ENCODE peak calls at places on chromosomes 3 and 15, in ten cellular contexts. One of them, this sample, is unnamed.

GRCh38 chr3:4776980-4777581 is 202.2 kb upstream of the BHLHE40 start:
- DNase-seq in stomach: no peak
- DNase-seq in HCT116: no peak
- DNase-seq in BJ: no peak
- DNase-seq in dorsolateral prefrontal cortex: no peak
- DNase-seq in psoas muscle: no peak
- DNase-seq in BE2C: no peak
- DNase-seq in HAP-1: no peak
- DNase-seq in CD8-positive, alpha-beta memory T cell: no peak
- DNase-seq in uterus: no peak
- DNase-seq in this sample: no peak

GRCh38 chr15:26686547-26687187 is 86.2 kb downstream of the GABRB3 start:
- DNase-seq in stomach: no peak
- DNase-seq in HCT116: no peak
- DNase-seq in BJ: no peak
- DNase-seq in dorsolateral prefrontal cortex: no peak
- DNase-seq in psoas muscle: no peak
- DNase-seq in BE2C: no peak
- DNase-seq in HAP-1: no peak
- DNase-seq in CD8-positive, alpha-beta memory T cell: no peak
- DNase-seq in uterus: no peak
- DNase-seq in this sample: no peak

GRCh38 chr3:149621218-149622005 is 36.4 kb downstream of the WWTR1 start:
- DNase-seq in stomach: no peak
- DNase-seq in HCT116: no peak
- DNase-seq in BJ: peak; percentile 78
- DNase-seq in dorsolateral prefrontal cortex: no peak
- DNase-seq in psoas muscle: no peak
- DNase-seq in BE2C: no peak
- DNase-seq in HAP-1: no peak
- DNase-seq in CD8-positive, alpha-beta memory T cell: no peak
- DNase-seq in uterus: no peak
- DNase-seq in this sample: peak; percentile 90

GRCh38 chr15:99928429-99928981 is 195.3 kb upstream of the LYSMD4 start:
- DNase-seq in stomach: peak; percentile 86
- DNase-seq in HCT116: peak; percentile 42
- DNase-seq in BJ: no peak
- DNase-seq in dorsolateral prefrontal cortex: peak; percentile 77
- DNase-seq in psoas muscle: peak; percentile 93
- DNase-seq in BE2C: peak; percentile 75
- DNase-seq in HAP-1: no peak
- DNase-seq in CD8-positive, alpha-beta memory T cell: peak; percentile 88
- DNase-seq in uterus: peak; percentile 74
- DNase-seq in this sample: peak; percentile 51

GRCh38 chr15:84915011-84915958 is 30.8 kb downstream of the SLC28A1 start:
- DNase-seq in stomach: peak; percentile 30
- DNase-seq in HCT116: peak; percentile 81
- DNase-seq in BJ: peak; percentile 81
- DNase-seq in dorsolateral prefrontal cortex: no peak
- DNase-seq in psoas muscle: peak; percentile 87
- DNase-seq in BE2C: peak; percentile 98
- DNase-seq in HAP-1: no peak
- DNase-seq in CD8-positive, alpha-beta memory T cell: no peak
- DNase-seq in uterus: peak; percentile 82
- DNase-seq in this sample: peak; percentile 94

GRCh38 chr15:44308415-44308814 is 19.9 kb downstream of the GOLM2 start:
- DNase-seq in stomach: no peak
- DNase-seq in HCT116: no peak
- DNase-seq in BJ: no peak
- DNase-seq in dorsolateral prefrontal cortex: no peak
- DNase-seq in psoas muscle: no peak
- DNase-seq in BE2C: no peak
- DNase-seq in HAP-1: no peak
- DNase-seq in CD8-positive, alpha-beta memory T cell: no peak
- DNase-seq in uterus: no peak
- DNase-seq in this sample: no peak

GRCh38 chr3:46017720-46018119 is 9.6 kb downstream of the XCR1 start:
- DNase-seq in stomach: no peak
- DNase-seq in HCT116: no peak
- DNase-seq in BJ: no peak
- DNase-seq in dorsolateral prefrontal cortex: no peak
- DNase-seq in psoas muscle: no peak
- DNase-seq in BE2C: no peak
- DNase-seq in HAP-1: no peak
- DNase-seq in CD8-positive, alpha-beta memory T cell: no peak
- DNase-seq in uterus: no peak
- DNase-seq in this sample: no peak

GRCh38 chr3:178699810-178700209 is 163.6 kb downstream of the KCNMB2 start:
- DNase-seq in stomach: no peak
- DNase-seq in HCT116: no peak
- DNase-seq in BJ: no peak
- DNase-seq in dorsolateral prefrontal cortex: no peak
- DNase-seq in psoas muscle: no peak
- DNase-seq in BE2C: no peak
- DNase-seq in HAP-1: no peak
- DNase-seq in CD8-positive, alpha-beta memory T cell: no peak
- DNase-seq in uterus: no peak
- DNase-seq in this sample: peak; percentile 35

GRCh38 chr3:12993623-12994356 is 79.4 kb downstream of the IQSEC1 start:
- DNase-seq in stomach: peak; percentile 46
- DNase-seq in HCT116: no peak
- DNase-seq in BJ: no peak
- DNase-seq in dorsolateral prefrontal cortex: no peak
- DNase-seq in psoas muscle: peak; percentile 74
- DNase-seq in BE2C: peak; percentile 25
- DNase-seq in HAP-1: peak; percentile 18
- DNase-seq in CD8-positive, alpha-beta memory T cell: no peak
- DNase-seq in uterus: peak; percentile 39
- DNase-seq in this sample: no peak

GRCh38 chr3:54321515-54321914 is 199.2 kb downstream of the CACNA2D3 start:
- DNase-seq in stomach: no peak
- DNase-seq in HCT116: no peak
- DNase-seq in BJ: no peak
- DNase-seq in dorsolateral prefrontal cortex: no peak
- DNase-seq in psoas muscle: no peak
- DNase-seq in BE2C: no peak
- DNase-seq in HAP-1: peak; percentile 27
- DNase-seq in CD8-positive, alpha-beta memory T cell: no peak
- DNase-seq in uterus: no peak
- DNase-seq in this sample: no peak

GRCh38 chr3:53534996-53535395 is 40.6 kb downstream of the CACNA1D start:
- DNase-seq in stomach: no peak
- DNase-seq in HCT116: no peak
- DNase-seq in BJ: no peak
- DNase-seq in dorsolateral prefrontal cortex: no peak
- DNase-seq in psoas muscle: no peak
- DNase-seq in BE2C: no peak
- DNase-seq in HAP-1: no peak
- DNase-seq in CD8-positive, alpha-beta memory T cell: no peak
- DNase-seq in uterus: no peak
- DNase-seq in this sample: no peak

GRCh38 chr3:183172051-183172639 is 9.6 kb upstream of the LAMP3 start:
- DNase-seq in stomach: no peak
- DNase-seq in HCT116: no peak
- DNase-seq in BJ: no peak
- DNase-seq in dorsolateral prefrontal cortex: no peak
- DNase-seq in psoas muscle: no peak
- DNase-seq in BE2C: no peak
- DNase-seq in HAP-1: peak; percentile 6
- DNase-seq in CD8-positive, alpha-beta memory T cell: no peak
- DNase-seq in uterus: no peak
- DNase-seq in this sample: no peak

GRCh38 chr3:64030741-64031140 is 7.4 kb upstream of the PSMD6 start:
- DNase-seq in stomach: peak; percentile 77
- DNase-seq in HCT116: peak; percentile 71
- DNase-seq in BJ: no peak
- DNase-seq in dorsolateral prefrontal cortex: peak; percentile 80
- DNase-seq in psoas muscle: peak; percentile 80
- DNase-seq in BE2C: peak; percentile 82
- DNase-seq in HAP-1: peak; percentile 77
- DNase-seq in CD8-positive, alpha-beta memory T cell: peak; percentile 69
- DNase-seq in uterus: peak; percentile 79
- DNase-seq in this sample: peak; percentile 35

GRCh38 chr3:188607810-188608209 is 453.9 kb downstream of the LPP start:
- DNase-seq in stomach: no peak
- DNase-seq in HCT116: no peak
- DNase-seq in BJ: no peak
- DNase-seq in dorsolateral prefrontal cortex: no peak
- DNase-seq in psoas muscle: no peak
- DNase-seq in BE2C: no peak
- DNase-seq in HAP-1: no peak
- DNase-seq in CD8-positive, alpha-beta memory T cell: no peak
- DNase-seq in uterus: no peak
- DNase-seq in this sample: no peak

GRCh38 chr15:38669160-38669505 is 104.5 kb upstream of the RASGRP1 start:
- DNase-seq in stomach: no peak
- DNase-seq in HCT116: no peak
- DNase-seq in BJ: no peak
- DNase-seq in dorsolateral prefrontal cortex: no peak
- DNase-seq in psoas muscle: no peak
- DNase-seq in BE2C: no peak
- DNase-seq in HAP-1: no peak
- DNase-seq in CD8-positive, alpha-beta memory T cell: no peak
- DNase-seq in uterus: no peak
- DNase-seq in this sample: no peak
- H3K27me3 ChIP-seq in stomach: no peaks in the 10 kb centered on the region
- H3K27me3 ChIP-seq in HCT116: peaks cover 37% of the 10 kb centered on the region
- H3K27me3 ChIP-seq in BJ: peaks cover 9% of the 10 kb centered on the region
- H3K27me3 ChIP-seq in dorsolateral prefrontal cortex: no peaks in the 10 kb centered on the region
- H3K27me3 ChIP-seq in psoas muscle: peaks cover 2% of the 10 kb centered on the region
- H3K27me3 ChIP-seq in BE2C: peaks cover 7% of the 10 kb centered on the region
- H3K27me3 ChIP-seq in HAP-1: peaks cover 6% of the 10 kb centered on the region
- H3K27me3 ChIP-seq in CD8-positive, alpha-beta memory T cell: no peaks in the 10 kb centered on the region
- H3K27me3 ChIP-seq in uterus: no peaks in the 10 kb centered on the region
- H3K27me3 ChIP-seq in this sample: peaks cover 11% of the 10 kb centered on the region

GRCh38 chr3:107236661-107237375 is 140.4 kb upstream of the CCDC54 start:
- DNase-seq in stomach: no peak
- DNase-seq in HCT116: no peak
- DNase-seq in BJ: no peak
- DNase-seq in dorsolateral prefrontal cortex: no peak
- DNase-seq in psoas muscle: no peak
- DNase-seq in BE2C: no peak
- DNase-seq in HAP-1: no peak
- DNase-seq in CD8-positive, alpha-beta memory T cell: no peak
- DNase-seq in uterus: no peak
- DNase-seq in this sample: no peak

GRCh38 chr3:107239703-107240102 is 137.5 kb upstream of the CCDC54 start:
- DNase-seq in stomach: no peak
- DNase-seq in HCT116: no peak
- DNase-seq in BJ: no peak
- DNase-seq in dorsolateral prefrontal cortex: no peak
- DNase-seq in psoas muscle: no peak
- DNase-seq in BE2C: no peak
- DNase-seq in HAP-1: no peak
- DNase-seq in CD8-positive, alpha-beta memory T cell: no peak
- DNase-seq in uterus: no peak
- DNase-seq in this sample: no peak

GRCh38 chr3:107235193-107235922 is 141.9 kb upstream of the CCDC54 start:
- DNase-seq in stomach: no peak
- DNase-seq in HCT116: no peak
- DNase-seq in BJ: no peak
- DNase-seq in dorsolateral prefrontal cortex: no peak
- DNase-seq in psoas muscle: no peak
- DNase-seq in BE2C: peak; percentile 22
- DNase-seq in HAP-1: no peak
- DNase-seq in CD8-positive, alpha-beta memory T cell: no peak
- DNase-seq in uterus: no peak
- DNase-seq in this sample: peak; percentile 25

GRCh38 chr3:107238787-107239186 is 138.5 kb upstream of the CCDC54 start:
- DNase-seq in stomach: no peak
- DNase-seq in HCT116: no peak
- DNase-seq in BJ: no peak
- DNase-seq in dorsolateral prefrontal cortex: no peak
- DNase-seq in psoas muscle: no peak
- DNase-seq in BE2C: no peak
- DNase-seq in HAP-1: no peak
- DNase-seq in CD8-positive, alpha-beta memory T cell: no peak
- DNase-seq in uterus: no peak
- DNase-seq in this sample: no peak

DNA sequence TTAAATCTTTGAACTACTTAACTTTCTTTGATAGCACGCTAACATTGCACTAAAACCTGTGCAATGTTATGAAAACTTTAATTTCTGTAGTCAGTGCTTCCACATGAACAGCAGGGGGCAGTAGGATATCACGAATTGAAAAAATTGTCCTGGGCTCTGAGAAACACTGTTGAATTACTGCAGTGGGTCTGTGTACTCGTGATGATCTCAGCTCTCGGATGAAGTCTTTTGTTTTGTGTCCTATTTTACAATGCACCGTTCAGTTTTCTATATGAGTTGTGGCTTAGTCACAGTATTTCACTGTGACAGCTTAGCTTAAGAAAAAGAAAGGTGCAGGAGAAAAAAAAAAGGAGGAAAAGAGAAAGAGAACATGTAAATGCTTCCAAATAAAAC is 141.3 kb upstream of the CCDC54 start:
- DNase-seq in stomach: no peak
- DNase-seq in HCT116: peak; percentile 68
- DNase-seq in BJ: no peak
- DNase-seq in dorsolateral prefrontal cortex: no peak
- DNase-seq in psoas muscle: no peak
- DNase-seq in BE2C: peak; percentile 49
- DNase-seq in HAP-1: peak; percentile 83
- DNase-seq in CD8-positive, alpha-beta memory T cell: no peak
- DNase-seq in uterus: peak; percentile 33
- DNase-seq in this sample: peak; percentile 78
- H3K4me3 ChIP-seq in stomach: peak overlapping the region; percentile 51
- H3K4me3 ChIP-seq in HCT116: peak overlapping the region; percentile 60
- H3K4me3 ChIP-seq in BJ: peak overlapping the region; percentile 41
- H3K4me3 ChIP-seq in dorsolateral prefrontal cortex: peak overlapping the region; percentile 57
- H3K4me3 ChIP-seq in psoas muscle: peak overlapping the region; percentile 63
- H3K4me3 ChIP-seq in BE2C: peak overlapping the region; percentile 57
- H3K4me3 ChIP-seq in HAP-1: peak overlapping the region; percentile 16
- H3K4me3 ChIP-seq in CD8-positive, alpha-beta memory T cell: no peak overlapping the region
- H3K4me3 ChIP-seq in uterus: peak overlapping the region; percentile 31
- H3K4me3 ChIP-seq in this sample: peak overlapping the region; percentile 52

GRCh38 chr3:116950302-116951055 is 240.9 kb downstream of the TUSC7 start:
- DNase-seq in stomach: no peak
- DNase-seq in HCT116: no peak
- DNase-seq in BJ: no peak
- DNase-seq in dorsolateral prefrontal cortex: no peak
- DNase-seq in psoas muscle: no peak
- DNase-seq in BE2C: no peak
- DNase-seq in HAP-1: no peak
- DNase-seq in CD8-positive, alpha-beta memory T cell: no peak
- DNase-seq in uterus: no peak
- DNase-seq in this sample: no peak
- H3K27me3 ChIP-seq in stomach: no peaks in the 10 kb centered on the region
- H3K27me3 ChIP-seq in HCT116: no peaks in the 10 kb centered on the region
- H3K27me3 ChIP-seq in BJ: no peaks in the 10 kb centered on the region
- H3K27me3 ChIP-seq in dorsolateral prefrontal cortex: no peaks in the 10 kb centered on the region
- H3K27me3 ChIP-seq in psoas muscle: no peaks in the 10 kb centered on the region
- H3K27me3 ChIP-seq in BE2C: no peaks in the 10 kb centered on the region
- H3K27me3 ChIP-seq in HAP-1: no peaks in the 10 kb centered on the region
- H3K27me3 ChIP-seq in CD8-positive, alpha-beta memory T cell: no peaks in the 10 kb centered on the region
- H3K27me3 ChIP-seq in uterus: no peaks in the 10 kb centered on the region
- H3K27me3 ChIP-seq in this sample: no peaks in the 10 kb centered on the region

DNA sequence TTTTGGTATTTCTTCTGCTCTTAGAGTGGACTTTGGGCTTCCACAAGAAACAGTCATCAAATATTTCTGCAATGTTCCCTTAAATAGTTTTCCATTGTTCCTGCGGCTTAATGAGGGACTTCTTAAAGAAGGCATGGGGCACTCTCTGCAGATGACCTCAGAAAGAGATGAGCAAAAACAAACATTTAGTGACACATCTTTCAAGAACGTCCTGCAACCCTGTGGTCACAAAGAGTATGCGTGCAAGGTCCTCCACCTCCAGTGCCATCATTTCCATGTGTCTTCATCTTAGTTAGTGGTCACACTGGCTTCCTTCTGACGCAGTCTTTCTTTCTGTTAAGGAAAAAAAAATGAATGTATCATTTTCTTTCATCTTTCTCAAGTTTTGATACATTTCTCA is 56.2 kb downstream of the GREM1 start:
- DNase-seq in stomach: no peak
- DNase-seq in HCT116: no peak
- DNase-seq in BJ: peak; percentile 97
- DNase-seq in dorsolateral prefrontal cortex: no peak
- DNase-seq in psoas muscle: no peak
- DNase-seq in BE2C: no peak
- DNase-seq in HAP-1: no peak
- DNase-seq in CD8-positive, alpha-beta memory T cell: no peak
- DNase-seq in uterus: no peak
- DNase-seq in this sample: peak; percentile 96
- H3K4me3 ChIP-seq in stomach: no peak overlapping the region
- H3K4me3 ChIP-seq in HCT116: no peak overlapping the region
- H3K4me3 ChIP-seq in BJ: no peak overlapping the region
- H3K4me3 ChIP-seq in dorsolateral prefrontal cortex: no peak overlapping the region
- H3K4me3 ChIP-seq in psoas muscle: no peak overlapping the region
- H3K4me3 ChIP-seq in BE2C: no peak overlapping the region
- H3K4me3 ChIP-seq in HAP-1: no peak overlapping the region
- H3K4me3 ChIP-seq in CD8-positive, alpha-beta memory T cell: no peak overlapping the region
- H3K4me3 ChIP-seq in uterus: no peak overlapping the region
- H3K4me3 ChIP-seq in this sample: no peak overlapping the region